ENCODE peak calls at places on chromosome 14, in ten cellular contexts. Q, I, O, C, J, B, L, S, T and A are unnamed samples.

GRCh38 chr14:75063013-75063412 is 811 bp downstream of the ACYP1 start:
- DNase-seq in B (no peak), C (no peak), J (no peak), Q (no peak), O (no peak), T (no peak), I (no peak), S (no peak), L (no peak), A (no peak)

GRCh38 chr14:60839657-60840056 is 105.1 kb downstream of the MNAT1 start:
- DNase-seq in O (no peak), S (no peak), B (no peak), Q (no peak), L (peak), C (no peak), T (no peak), J (no peak), I (no peak), A (no peak)

GRCh38 chr14:105351920-105352871 is 37.6 kb downstream of the PACS2 start:
- DNase-seq in J (peak), I (peak), B (peak), S (peak), C (peak), T (peak), Q (peak), L (peak), O (peak), A (peak)

GRCh38 chr14:80850197-80850814 is 91.2 kb downstream of the CEP128 start:
- DNase-seq in O (no peak), Q (no peak), B (no peak), S (no peak), I (no peak), J (no peak), T (peak), C (peak), L (no peak), A (no peak)

GRCh38 chr14:39469094-39469710 is 37.0 kb upstream of the FBXO33 start:
- DNase-seq in S (no peak), O (peak), C (no peak), B (no peak), L (no peak), T (peak), J (no peak), I (no peak), Q (peak), A (no peak)

GRCh38 chr14:75457648-75458165 is 29.9 kb downstream of the JDP2 start:
- DNase-seq in C (no peak), S (no peak), T (no peak), I (no peak), Q (no peak), L (no peak), O (no peak), J (no peak), B (no peak), A (no peak)

GRCh38 chr14:54691525-54692260 is 124.8 kb downstream of the SAMD4A start:
- DNase-seq in J (peak), O (peak), S (peak), B (peak), Q (peak), L (peak), I (no peak), T (peak), C (peak), A (peak)

GRCh38 chr14:38419579-38419978 is 163.7 kb upstream of the CLEC14A start:
- DNase-seq in C (no peak), L (no peak), I (no peak), S (no peak), Q (no peak), O (no peak), B (no peak), T (no peak), J (no peak), A (no peak)

GRCh38 chr14:78593949-78594348 is 423.8 kb downstream of the NRXN3 start:
- DNase-seq in T (peak), L (no peak), J (no peak), O (no peak), I (no peak), B (no peak), Q (no peak), S (no peak), C (no peak), A (no peak)

GRCh38 chr14:35818346-35819115 is 7.6 kb upstream of the BRMS1L start:
- DNase-seq in C (no peak), J (peak), I (no peak), S (no peak), L (no peak), T (peak), B (no peak), Q (peak), O (peak), A (no peak)

DNA sequence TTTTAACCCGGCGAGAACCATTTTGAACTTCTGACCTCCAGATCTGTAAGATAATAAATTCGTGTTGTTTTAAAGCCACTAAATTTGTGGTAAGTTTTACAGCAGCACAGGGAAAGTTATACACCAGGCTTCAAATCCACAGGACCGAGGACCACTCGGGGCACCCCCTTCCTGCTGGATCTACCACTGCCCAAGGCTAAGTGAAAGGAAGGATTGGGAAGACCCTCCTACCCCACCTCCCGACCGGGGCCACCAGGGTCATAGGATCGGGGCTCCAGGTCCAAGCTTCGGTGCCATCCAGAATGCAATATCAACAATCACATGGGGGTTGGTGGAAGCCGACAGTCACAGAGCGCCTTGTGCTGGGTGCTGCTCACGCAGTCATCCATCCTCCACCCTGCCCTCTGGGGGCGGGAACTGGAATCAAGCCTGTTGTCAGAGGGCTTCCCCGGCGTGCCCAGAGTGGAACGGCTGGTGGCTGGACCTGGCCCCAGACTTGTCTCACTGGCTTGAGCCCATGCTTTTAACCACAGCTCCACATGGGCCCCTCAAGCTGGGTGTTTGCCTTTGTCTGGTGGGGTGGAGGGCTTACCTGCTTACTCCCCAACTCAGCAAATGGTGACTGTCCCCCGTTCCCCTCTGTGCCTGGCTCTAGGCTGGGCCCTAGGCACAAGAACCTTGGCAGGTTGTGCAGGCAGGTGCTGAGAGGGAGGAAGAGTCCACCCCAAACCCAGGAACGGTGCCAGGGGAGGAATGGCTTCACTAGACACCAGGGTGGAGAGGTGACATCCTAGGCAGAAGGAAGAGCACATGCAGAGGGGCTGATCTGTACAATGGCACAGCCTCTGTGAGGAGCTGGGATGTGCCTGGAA is 180.3 kb upstream of the RTL1 start:
- DNase-seq in J (peak), I (no peak), T (no peak), B (no peak), O (no peak), S (no peak), Q (no peak), L (peak), C (peak), A (no peak)
- TF ChIP-seq CTCF in J (no peak), I (no peak), T (no peak), B (no peak), O (no peak), S (no peak), Q (no peak), L (no peak), C (peak), A (peak)

DNA sequence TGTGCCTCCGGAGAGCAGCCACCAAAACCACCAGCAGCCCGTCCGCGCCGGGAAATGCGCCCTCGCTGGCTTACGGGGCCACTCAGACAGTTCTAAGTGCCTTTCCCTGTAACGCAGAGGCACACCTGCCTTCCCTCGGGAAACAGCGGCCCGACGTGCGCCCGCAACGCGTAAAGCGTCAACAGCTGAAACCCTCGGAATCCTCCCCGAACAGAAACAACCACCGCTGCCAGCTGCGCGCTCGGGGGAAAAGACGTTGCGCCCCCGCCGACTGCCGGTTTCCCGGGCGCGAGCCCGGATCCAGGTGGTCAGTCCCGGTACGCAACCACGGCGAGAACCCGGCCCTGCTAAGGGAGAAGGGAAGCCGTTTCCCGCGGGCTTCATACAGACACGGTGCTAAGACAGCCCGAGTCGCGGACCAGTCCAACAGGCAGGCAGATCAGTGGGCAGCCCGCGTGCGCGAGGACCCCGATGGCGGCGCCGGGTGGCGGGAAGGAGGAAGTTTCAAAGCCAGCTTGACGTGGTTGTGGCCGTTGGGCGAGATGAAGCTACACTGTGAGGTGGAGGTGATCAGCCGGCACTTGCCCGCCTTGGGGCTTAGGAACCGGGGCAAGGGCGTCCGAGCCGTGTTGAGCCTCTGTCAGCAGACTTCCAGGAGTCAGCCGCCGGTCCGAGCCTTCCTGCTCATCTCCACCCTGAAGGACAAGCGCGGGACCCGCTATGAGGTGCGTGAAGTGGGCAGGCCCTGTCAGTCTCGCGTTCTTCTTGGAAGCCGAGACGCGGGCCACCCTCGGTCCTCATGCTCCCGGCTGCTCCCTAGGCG is at the start of gene LRR1:
- DNase-seq in B (peak), O (peak), T (peak), S (peak), I (peak), L (peak), Q (peak), C (peak), J (peak), A (peak)
- TF ChIP-seq CTCF in B (no peak), O (no peak), T (no peak), S (no peak), I (no peak), L (no peak), Q (no peak), C (no peak), J (peak), A (no peak)

DNA sequence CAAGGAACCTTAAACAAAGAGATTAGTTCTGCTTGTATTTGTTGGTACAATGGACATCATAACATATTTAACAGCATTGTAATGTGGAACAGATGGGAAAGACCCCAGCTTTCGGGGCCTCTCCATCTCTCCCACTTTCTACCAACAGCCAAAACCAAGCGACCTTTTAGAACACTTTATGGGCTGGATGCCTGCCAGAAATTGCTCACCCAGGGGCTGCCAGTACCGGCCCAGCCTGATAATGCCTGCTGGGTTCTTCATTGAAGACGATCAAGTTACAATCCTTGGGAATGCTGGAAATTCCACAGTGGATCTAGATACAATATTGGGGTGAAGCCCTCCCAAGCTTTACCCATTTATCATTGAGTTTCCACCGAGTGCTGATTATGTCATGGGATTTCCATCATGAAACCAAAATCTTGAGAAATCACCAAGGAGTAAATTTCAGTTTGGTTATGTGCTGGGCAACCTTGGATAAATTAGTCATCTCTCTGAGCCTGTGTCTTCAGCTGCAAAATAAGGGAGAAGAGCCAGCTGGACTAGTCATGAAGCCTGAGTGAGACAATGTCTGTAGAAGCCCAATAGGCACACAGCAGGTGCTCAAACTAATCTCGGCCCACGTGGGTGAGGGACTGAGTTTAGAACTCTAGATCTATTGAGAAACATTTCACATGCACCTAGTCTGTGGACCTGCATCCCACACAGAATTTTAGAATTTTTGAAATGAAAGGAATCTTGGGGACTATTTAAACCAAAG is 75.5 kb upstream of the CLMN start:
- DNase-seq in S (no peak), J (no peak), O (no peak), L (peak), Q (no peak), B (no peak), T (peak), I (no peak), C (no peak), A (peak)
- TF ChIP-seq CTCF in S (no peak), J (no peak), O (no peak), L (no peak), Q (no peak), B (no peak), T (no peak), I (no peak), C (no peak), A (no peak)

DNA sequence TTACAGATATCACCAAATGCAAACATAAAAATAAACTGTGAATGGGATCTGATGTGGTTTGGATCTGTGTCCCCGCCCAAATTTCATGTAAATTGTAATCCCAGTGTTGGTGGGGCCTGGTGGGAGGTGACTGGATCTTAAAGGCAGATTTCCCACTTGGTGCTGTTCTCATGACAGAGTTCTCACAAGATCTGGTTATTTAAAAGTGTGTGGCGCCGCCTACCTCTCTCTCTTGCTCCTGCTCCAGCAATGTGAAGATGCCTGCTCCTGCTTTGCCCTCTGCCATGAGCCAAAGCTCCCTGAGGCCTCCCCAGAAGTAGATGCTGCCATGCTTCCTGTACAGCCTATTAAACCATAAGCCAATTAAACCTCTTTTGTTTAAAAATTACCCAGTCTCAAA is 47.8 kb downstream of the SLC25A21 start:
- DNase-seq in Q (peak), C (no peak), I (no peak), S (no peak), T (no peak), J (no peak), B (no peak), O (no peak), L (no peak), A (no peak)
- TF ChIP-seq CTCF in Q (no peak), C (no peak), I (no peak), S (no peak), T (peak), J (no peak), B (no peak), O (no peak), L (no peak), A (peak)

DNA sequence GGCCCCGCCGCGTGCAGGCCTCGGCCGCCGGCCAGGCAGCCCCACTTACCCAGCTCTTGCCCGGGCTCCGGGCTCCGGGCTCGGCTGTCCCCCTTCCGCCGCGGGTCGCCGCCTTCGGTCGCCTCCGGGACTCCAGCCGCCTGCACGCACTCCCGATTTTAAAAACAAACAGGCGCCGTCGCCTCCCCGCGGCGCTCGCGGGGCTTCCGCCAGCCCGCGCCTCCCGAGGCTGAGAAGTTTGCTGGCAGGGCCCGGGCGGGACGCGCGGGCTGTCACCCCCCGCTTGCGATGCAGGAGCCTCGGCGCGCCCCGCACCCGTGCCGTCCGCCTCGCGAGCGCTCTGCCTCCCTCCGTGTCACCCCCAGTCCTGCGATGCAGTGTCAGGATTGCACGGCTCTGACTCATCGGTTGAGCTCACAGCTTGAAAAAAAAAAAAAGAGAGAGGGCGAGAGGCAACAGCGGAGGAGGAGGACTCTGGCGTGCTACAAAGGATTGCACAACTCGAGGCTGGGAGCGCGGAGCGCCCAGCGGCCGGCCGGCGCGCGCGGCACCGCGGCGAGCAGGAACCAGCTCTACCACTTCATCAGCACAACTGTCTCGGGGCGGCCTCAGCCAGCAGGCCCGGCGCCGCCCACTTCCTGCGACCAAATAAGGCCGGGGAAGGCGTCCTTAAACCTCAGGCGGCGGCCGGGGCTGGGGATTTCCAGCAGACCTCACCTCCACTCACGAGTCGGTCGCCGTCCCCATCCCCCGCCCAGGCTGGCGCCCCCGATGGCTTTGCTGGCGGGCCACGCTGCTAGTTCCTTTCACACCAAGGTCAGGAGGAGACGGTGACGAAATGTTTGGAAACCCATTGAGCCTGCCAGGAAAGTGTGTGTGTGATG is 45.8 kb upstream of the PNMA1 start:
- DNase-seq in Q (peak), B (peak), I (peak), S (peak), L (peak), J (peak), C (peak), O (peak), T (peak), A (peak)
- TF ChIP-seq CTCF in Q (no peak), B (no peak), I (no peak), S (no peak), L (no peak), J (peak), C (no peak), O (no peak), T (peak), A (peak)

GRCh38 chr14:102516531-102517411 is 7.2 kb upstream of the ANKRD9 start:
- DNase-seq in S (no peak), I (peak), C (no peak), B (peak), T (no peak), L (peak), J (no peak), O (peak), Q (peak), A (peak)

GRCh38 chr14:102518063-102518648 is 8.6 kb upstream of the ANKRD9 start:
- DNase-seq in S (no peak), Q (no peak), B (no peak), J (no peak), I (no peak), L (no peak), C (no peak), O (no peak), T (no peak), A (no peak)

GRCh38 chr14:102513899-102514772 is 4.6 kb upstream of the ANKRD9 start:
- DNase-seq in O (no peak), T (no peak), C (no peak), Q (no peak), L (no peak), B (no peak), S (no peak), J (no peak), I (no peak), A (peak)

GRCh38 chr14:102514987-102515733 is 5.6 kb upstream of the ANKRD9 start:
- DNase-seq in Q (no peak), I (no peak), C (no peak), O (no peak), T (no peak), S (no peak), J (no peak), B (no peak), L (no peak), A (no peak)

GRCh38 chr14:102517412-102518062 is 8.0 kb upstream of the ANKRD9 start:
- DNase-seq in C (no peak), S (no peak), L (no peak), T (no peak), O (no peak), Q (no peak), B (no peak), J (no peak), I (no peak), A (peak)
- TF ChIP-seq CTCF in C (no peak), S (no peak), L (no peak), T (no peak), O (no peak), Q (no peak), B (no peak), J (no peak), I (no peak), A (no peak)